ENCODE peak calls at places on chromosomes 11 and 22, in seven cellular contexts. G is DMS153, H is fibroblast of mammary gland, Y is H4, Z is NCI-H345, R is renal cortical epithelial cell, F is right atrium auricular region. N is an unnamed sample.

GRCh38 chr11:58395581-58395980 is 11.1 kb downstream of the OR5B3 start:
- DNase-seq in G (no peak), H (peak), Y (no peak), Z (no peak), R (no peak), F (no peak), N (no peak)

GRCh38 chr22:28139993-28140392 is 220.9 kb upstream of the PITPNB start:
- DNase-seq in G (no peak), H (peak), Y (no peak), Z (no peak), R (peak), F (no peak), N (peak)

GRCh38 chr11:35590412-35590811 is 27.8 kb upstream of the FJX1 start:
- DNase-seq in G (no peak), H (peak), Y (no peak), Z (no peak), R (no peak), F (peak), N (peak)

GRCh38 chr11:69463181-69463891 is 18.1 kb upstream of the LINC01488 start:
- DNase-seq in G (no peak), H (peak), Y (no peak), Z (no peak), R (no peak), F (no peak), N (peak)

GRCh38 chr11:6855971-6856542 is 6.8 kb upstream of the OR10A2 start:
- DNase-seq in G (no peak), H (peak), Y (peak), Z (no peak), R (peak), F (no peak), N (peak)

GRCh38 chr11:90840071-90840470 is 617.2 kb upstream of the CHORDC1 start:
- DNase-seq in G (no peak), H (no peak), Y (no peak), Z (no peak), R (peak), F (no peak), N (no peak)

GRCh38 chr11:113874920-113875413 is 405 bp downstream of the USP28 start:
- DNase-seq in G (peak), H (peak), Y (no peak), Z (no peak), R (peak), F (no peak), N (no peak)

GRCh38 chr11:70038034-70038834 is 39.9 kb upstream of the ANO1 start:
- DNase-seq in G (no peak), H (no peak), Y (no peak), Z (no peak), R (no peak), F (peak), N (no peak)

GRCh38 chr11:13222285-13222684 is 55.3 kb upstream of the BMAL1 start:
- DNase-seq in G (no peak), H (no peak), Y (no peak), Z (no peak), R (peak), F (no peak), N (peak)

GRCh38 chr11:113884361-113884836 is 9.0 kb upstream of the USP28 start:
- DNase-seq in G (no peak), H (peak), Y (peak), Z (no peak), R (peak), F (no peak), N (peak)

GRCh38 chr11:65225284-65226102 is 36.3 kb upstream of the POLA2 start:
- DNase-seq in G (no peak), H (peak), Y (no peak), Z (peak), R (peak), F (peak), N (peak)

GRCh38 chr11:1564535-1565172 is 7.4 kb downstream of the DUSP8 start:
- DNase-seq in G (no peak), H (peak), Y (peak), Z (no peak), R (peak), F (peak), N (peak)

GRCh38 chr11:66478823-66479740 is 1.2 kb upstream of the DPP3 start:
- DNase-seq in G (no peak), H (peak), Y (peak), Z (no peak), R (peak), F (peak), N (peak)

GRCh38 chr11:71433648-71434450 is 14.3 kb downstream of the DHCR7 start:
- DNase-seq in G (no peak), H (peak), Y (no peak), Z (no peak), R (no peak), F (peak), N (peak)